ENCODE peak calls at places on chromosomes 5 and 9, in nine cellular contexts. G, E, P, Z, M, B, Q, A and W are unnamed samples.

GRCh38 chr9:20137425-20137824 is 348.6 kb upstream of the SLC24A2 start:
- DNase-seq in Z (no peak), G (no peak), Q (no peak), B (no peak), A (no peak), E (no peak), P (no peak), M (no peak), W (no peak)

GRCh38 chr9:99432075-99432474 is 210.0 kb downstream of the SEC61B start:
- DNase-seq in Z (no peak), M (no peak), E (no peak), B (no peak), A (no peak), Q (no peak), G (no peak), P (no peak), W (no peak)

GRCh38 chr5:172503925-172504730 is 49.8 kb upstream of the SH3PXD2B start:
- DNase-seq in M (no peak), B (no peak), Q (no peak), P (no peak), Z (no peak), G (no peak), A (no peak), E (no peak), W (peak)

GRCh38 chr5:154478224-154478565 is at the start of gene HAND1:
- DNase-seq in Q (no peak), A (peak), P (no peak), Z (no peak), G (no peak), E (peak), M (no peak), B (no peak), W (peak)

GRCh38 chr5:78569441-78569840 is 79.1 kb downstream of the LHFPL2 start:
- DNase-seq in M (peak), A (peak), B (no peak), E (peak), G (no peak), Q (peak), Z (no peak), P (no peak), W (no peak)

GRCh38 chr5:30600892-30601291 is 592.6 kb upstream of the CDH6 start:
- DNase-seq in B (no peak), Q (no peak), Z (no peak), P (peak), G (no peak), A (no peak), E (no peak), M (no peak), W (no peak)

GRCh38 chr5:59276886-59277514 is 616.5 kb downstream of the PDE4D start:
- DNase-seq in A (no peak), B (no peak), Z (no peak), Q (no peak), M (no peak), E (no peak), P (no peak), G (no peak), W (no peak)

GRCh38 chr9:970310-971002 is 6.0 kb upstream of the DMRT3 start:
- DNase-seq in E (no peak), Z (no peak), M (no peak), Q (no peak), P (no peak), A (no peak), G (no peak), B (no peak), W (no peak)

GRCh38 chr5:42870882-42871418 is 59.3 kb upstream of the SELENOP start:
- DNase-seq in Z (no peak), P (no peak), M (no peak), B (no peak), Q (no peak), E (no peak), G (no peak), A (no peak), W (no peak)

GRCh38 chr9:126522957-126523356 is 90.8 kb upstream of the LMX1B start:
- DNase-seq in Z (no peak), P (no peak), E (no peak), Q (no peak), B (no peak), G (no peak), M (no peak), A (no peak), W (no peak)

GRCh38 chr9:130765135-130766030 is 69.7 kb upstream of the ABL1 start:
- DNase-seq in P (no peak), E (no peak), Q (peak), G (no peak), Z (no peak), A (no peak), B (no peak), M (no peak), W (no peak)

GRCh38 chr5:55850839-55851674 is at the start of gene IL31RA:
- DNase-seq in Z (no peak), M (peak), E (peak), Q (peak), B (no peak), G (no peak), P (no peak), A (no peak), W (no peak)

GRCh38 chr5:113153512-113154097 is 177.0 kb downstream of the DCP2 start:
- DNase-seq in P (no peak), B (no peak), Z (no peak), E (peak), Q (no peak), M (no peak), A (no peak), G (no peak), W (no peak)

GRCh38 chr5:58085800-58086199 is 374.1 kb downstream of the PLK2 start:
- DNase-seq in P (no peak), E (peak), A (no peak), Q (peak), B (no peak), M (peak), Z (no peak), G (no peak), W (no peak)